ENCODE peak calls at places on chromosomes 4 and X, in five cellular contexts. One of them, this sample, is unnamed.

GRCh38 chrX:55142206-55142918 is 53.5 kb downstream of the PAGE2 start:
- DNase-seq in CD4-positive, alpha-beta T cell: no peak
- DNase-seq in AG08396: no peak
- DNase-seq in uterus: no peak
- DNase-seq in activated CD4-positive, alpha-beta T cell treated with anti-CD3 and anti-CD28 coated beads, Interleukin-2, amount 50 U/mL, for 4 hours: no peak
- DNase-seq in this sample: peak

GRCh38 chrX:155070975-155071693 is at the start of the genes BRCC3, CMC4 and MTCP1:
- DNase-seq in uterus: peak
- DNase-seq in AG08396: peak
- DNase-seq in activated CD4-positive, alpha-beta T cell treated with anti-CD3 and anti-CD28 coated beads, Interleukin-2, amount 50 U/mL, for 4 hours: peak
- DNase-seq in CD4-positive, alpha-beta T cell: peak
- DNase-seq in this sample: peak

GRCh38 chrX:28491322-28491721 is 95.9 kb upstream of the IL1RAPL1 start:
- DNase-seq in AG08396: no peak
- DNase-seq in activated CD4-positive, alpha-beta T cell treated with anti-CD3 and anti-CD28 coated beads, Interleukin-2, amount 50 U/mL, for 4 hours: no peak
- DNase-seq in uterus: no peak
- DNase-seq in CD4-positive, alpha-beta T cell: no peak
- DNase-seq in this sample: no peak

GRCh38 chr4:123396294-123397275 is at the start of gene SPRY1:
- DNase-seq in CD4-positive, alpha-beta T cell: no peak
- DNase-seq in AG08396: peak
- DNase-seq in uterus: peak
- DNase-seq in activated CD4-positive, alpha-beta T cell treated with anti-CD3 and anti-CD28 coated beads, Interleukin-2, amount 50 U/mL, for 4 hours: peak
- DNase-seq in this sample: peak

GRCh38 chr4:127759228-127759820 is 22.8 kb upstream of the HSPA4L start:
- DNase-seq in uterus: no peak
- DNase-seq in activated CD4-positive, alpha-beta T cell treated with anti-CD3 and anti-CD28 coated beads, Interleukin-2, amount 50 U/mL, for 4 hours: no peak
- DNase-seq in CD4-positive, alpha-beta T cell: no peak
- DNase-seq in AG08396: no peak
- DNase-seq in this sample: no peak

GRCh38 chr4:150305995-150306394 is 227.8 kb downstream of the DCLK2 start:
- DNase-seq in CD4-positive, alpha-beta T cell: no peak
- DNase-seq in activated CD4-positive, alpha-beta T cell treated with anti-CD3 and anti-CD28 coated beads, Interleukin-2, amount 50 U/mL, for 4 hours: no peak
- DNase-seq in AG08396: no peak
- DNase-seq in uterus: no peak
- DNase-seq in this sample: no peak

GRCh38 chr4:26028793-26029511 is 114.9 kb downstream of the SMIM20 start:
- DNase-seq in AG08396: peak
- DNase-seq in CD4-positive, alpha-beta T cell: peak
- DNase-seq in activated CD4-positive, alpha-beta T cell treated with anti-CD3 and anti-CD28 coated beads, Interleukin-2, amount 50 U/mL, for 4 hours: peak
- DNase-seq in uterus: peak
- DNase-seq in this sample: peak

GRCh38 chrX:20414066-20414465 is 147.4 kb upstream of the RPS6KA3 start:
- DNase-seq in CD4-positive, alpha-beta T cell: no peak
- DNase-seq in AG08396: no peak
- DNase-seq in activated CD4-positive, alpha-beta T cell treated with anti-CD3 and anti-CD28 coated beads, Interleukin-2, amount 50 U/mL, for 4 hours: no peak
- DNase-seq in uterus: no peak
- DNase-seq in this sample: no peak

GRCh38 chrX:10486373-10486772 is 134.0 kb downstream of the MID1 start:
- DNase-seq in CD4-positive, alpha-beta T cell: no peak
- DNase-seq in AG08396: peak
- DNase-seq in uterus: peak
- DNase-seq in activated CD4-positive, alpha-beta T cell treated with anti-CD3 and anti-CD28 coated beads, Interleukin-2, amount 50 U/mL, for 4 hours: no peak
- DNase-seq in this sample: no peak

GRCh38 chr4:98253499-98253898 is 7.7 kb upstream of the RAP1GDS1 start:
- DNase-seq in activated CD4-positive, alpha-beta T cell treated with anti-CD3 and anti-CD28 coated beads, Interleukin-2, amount 50 U/mL, for 4 hours: no peak
- DNase-seq in AG08396: no peak
- DNase-seq in CD4-positive, alpha-beta T cell: no peak
- DNase-seq in uterus: no peak
- DNase-seq in this sample: no peak

GRCh38 chr4:89064848-89065247 is 7.9 kb upstream of the FAM13A start:
- DNase-seq in CD4-positive, alpha-beta T cell: no peak
- DNase-seq in AG08396: no peak
- DNase-seq in activated CD4-positive, alpha-beta T cell treated with anti-CD3 and anti-CD28 coated beads, Interleukin-2, amount 50 U/mL, for 4 hours: no peak
- DNase-seq in uterus: no peak
- DNase-seq in this sample: no peak

GRCh38 chrX:131068945-131069719 is 11.0 kb downstream of the ARHGAP36 start:
- DNase-seq in uterus: no peak
- DNase-seq in CD4-positive, alpha-beta T cell: no peak
- DNase-seq in activated CD4-positive, alpha-beta T cell treated with anti-CD3 and anti-CD28 coated beads, Interleukin-2, amount 50 U/mL, for 4 hours: no peak
- DNase-seq in AG08396: peak
- DNase-seq in this sample: no peak

GRCh38 chr4:146333187-146333894 is 119.0 kb downstream of the REELD1 start:
- DNase-seq in AG08396: peak
- DNase-seq in CD4-positive, alpha-beta T cell: no peak
- DNase-seq in uterus: no peak
- DNase-seq in activated CD4-positive, alpha-beta T cell treated with anti-CD3 and anti-CD28 coated beads, Interleukin-2, amount 50 U/mL, for 4 hours: no peak
- DNase-seq in this sample: peak

GRCh38 chr4:159209249-159209648 is 106.4 kb downstream of the RAPGEF2 start:
- DNase-seq in uterus: no peak
- DNase-seq in activated CD4-positive, alpha-beta T cell treated with anti-CD3 and anti-CD28 coated beads, Interleukin-2, amount 50 U/mL, for 4 hours: no peak
- DNase-seq in CD4-positive, alpha-beta T cell: no peak
- DNase-seq in AG08396: no peak
- DNase-seq in this sample: no peak

GRCh38 chrX:153725039-153725831 is 579 bp downstream of the ABCD1 start:
- DNase-seq in uterus: no peak
- DNase-seq in CD4-positive, alpha-beta T cell: no peak
- DNase-seq in activated CD4-positive, alpha-beta T cell treated with anti-CD3 and anti-CD28 coated beads, Interleukin-2, amount 50 U/mL, for 4 hours: no peak
- DNase-seq in AG08396: no peak
- DNase-seq in this sample: no peak

This sample was measured in transverse colon.